ENCODE peak calls at places on chromosomes 6 and 20, in four cellular contexts. C is H1, H is HepG2, P is GM12878. N is an unnamed sample.

GRCh38 chr6:70620746-70621145 is 46.9 kb upstream of the SMAP1 start:
- DNase-seq in C (no peak), H (no peak), P (no peak), N (no peak)

GRCh38 chr20:17568972-17569471 is 853 bp upstream of the DSTN start:
- DNase-seq in C (peak; percentile 41), H (peak; percentile 95), P (no peak), N (no peak)

GRCh38 chr6:53361549-53362031 is 12.8 kb upstream of the ELOVL5 start:
- DNase-seq in C (no peak), H (no peak), P (peak; percentile 63), N (no peak)

GRCh38 chr6:12164508-12164770 is 125.7 kb upstream of the EDN1 start:
- DNase-seq in C (no peak), H (no peak), P (no peak), N (no peak)

GRCh38 chr6:57421503-57421902 is 104.1 kb downstream of the PRIM2 start:
- DNase-seq in C (no peak), H (no peak), P (peak; percentile 24), N (no peak)

GRCh38 chr6:111357680-111358079 is 125.3 kb downstream of the REV3L start:
- DNase-seq in C (no peak), H (no peak), P (no peak), N (no peak)

GRCh38 chr6:44593539-44593944 is 206.0 kb downstream of the CDC5L start:
- DNase-seq in C (peak; percentile 56), H (peak; percentile 68), P (peak; percentile 7), N (peak; percentile 18)

GRCh38 chr6:52108128-52108527 is 20.7 kb upstream of the PKHD1 start:
- DNase-seq in C (no peak), H (no peak), P (no peak), N (no peak)

GRCh38 chr20:51893723-51894122 is 91.4 kb upstream of the SALL4 start:
- DNase-seq in C (no peak), H (peak; percentile 34), P (no peak), N (no peak)

GRCh38 chr6:129521946-129522345 is 188.0 kb downstream of the ARHGAP18 start:
- DNase-seq in C (no peak), H (no peak), P (no peak), N (no peak)

GRCh38 chr6:167578371-167578901 is 248.3 kb upstream of the AFDN start:
- DNase-seq in C (no peak), H (no peak), P (no peak), N (no peak)

GRCh38 chr20:62066983-62067433 is 1.3 kb upstream of the TAF4 start:
- DNase-seq in C (no peak), H (peak; percentile 94), P (peak; percentile 33), N (peak; percentile 58)

GRCh38 chr6:88882536-88882935 is 80.9 kb downstream of the RNGTT start:
- DNase-seq in C (no peak), H (no peak), P (no peak), N (no peak)

GRCh38 chr6:156866181-156866862 is 89.1 kb downstream of the ARID1B start:
- DNase-seq in C (no peak), H (no peak), P (no peak), N (no peak)

GRCh38 chr6:154969796-154970195 is 25.3 kb upstream of the TIAM2 start:
- DNase-seq in C (no peak), H (no peak), P (no peak), N (no peak)

GRCh38 chr6:137829641-137830083 is 37.4 kb upstream of the TNFAIP3 start:
- DNase-seq in C (no peak), H (no peak), P (no peak), N (no peak)

GRCh38 chr20:59749293-59749680 is 144.9 kb downstream of the PHACTR3 start:
- DNase-seq in C (no peak), H (no peak), P (no peak), N (no peak)

GRCh38 chr6:101294676-101295075 is 98.8 kb upstream of the GRIK2 start:
- DNase-seq in C (no peak), H (no peak), P (no peak), N (no peak)

GRCh38 chr6:124551711-124552233 is 410.5 kb upstream of the RNF217 start:
- DNase-seq in C (no peak), H (no peak), P (no peak), N (no peak)

GRCh38 chr6:29553268-29554057 is 6.1 kb downstream of the UBD start:
- DNase-seq in C (peak; percentile 49), H (no peak), P (no peak), N (no peak)

GRCh38 chr6:158761746-158762145 is 57.4 kb downstream of the EZR start:
- DNase-seq in C (no peak), H (no peak), P (no peak), N (no peak)

GRCh38 chr6:110098511-110099116 is 80.9 kb downstream of the WASF1 start:
- DNase-seq in C (no peak), H (peak; percentile 6), P (no peak), N (no peak)

GRCh38 chr6:21678990-21679389 is 85.4 kb downstream of the SOX4 start:
- DNase-seq in C (no peak), H (peak; percentile 43), P (no peak), N (no peak)

GRCh38 chr6:21676769-21677168 is 83.2 kb downstream of the SOX4 start:
- DNase-seq in C (no peak), H (no peak), P (no peak), N (no peak)

GRCh38 chr6:21680611-21681010 is 87.1 kb downstream of the SOX4 start:
- DNase-seq in C (no peak), H (no peak), P (no peak), N (no peak)

DNA sequence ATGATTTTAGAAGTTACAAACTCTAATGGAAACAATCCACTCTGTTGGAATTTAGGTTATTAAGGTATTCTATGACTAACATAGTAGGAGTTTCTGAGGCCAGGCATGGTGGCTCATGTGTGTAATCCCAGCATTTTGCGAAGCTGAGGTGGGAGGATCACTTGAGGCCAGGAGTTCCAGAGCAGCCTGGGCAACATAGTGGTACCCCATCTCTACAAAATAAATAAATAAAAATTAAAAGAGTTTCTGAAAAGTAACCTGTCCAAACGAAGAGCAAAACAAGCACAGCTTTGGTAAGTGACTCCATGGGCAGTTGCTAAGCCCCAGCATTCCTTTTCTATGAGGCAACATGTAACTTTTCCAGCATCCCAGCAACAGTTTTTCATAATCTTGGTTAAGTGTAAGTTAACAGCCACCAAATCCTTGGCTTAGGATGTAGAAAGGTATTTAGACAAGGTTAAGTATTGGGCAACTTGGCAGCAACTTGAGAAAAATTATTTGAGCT is 86.3 kb downstream of the SOX4 start:
- DNase-seq in C (no peak), H (no peak), P (no peak), N (no peak)
- TF ChIP-seq POLR2AphosphoS5 in C (no peak), H (no peak), P (no peak), N (no peak)

GRCh38 chr6:132598473-132598872 is 8.9 kb upstream of the TAAR5 start:
- DNase-seq in C (no peak), H (peak; percentile 57), P (no peak), N (no peak)
- TF ChIP-seq TAF1 in C (no peak), H (no peak), P (no peak), N (no peak)

GRCh38 chr6:41216616-41217015 is 11.5 kb upstream of the TREML4 start:
- DNase-seq in C (no peak), H (no peak), P (no peak), N (no peak)
- TF ChIP-seq POLR2AphosphoS5 in C (no peak), H (no peak), P (no peak), N (no peak)

GRCh38 chr6:73045609-73046008 is 179.7 kb downstream of the KHDC1L start:
- DNase-seq in C (no peak), H (no peak), P (no peak), N (no peak)

GRCh38 chr6:73043446-73043845 is 181.8 kb downstream of the KHDC1L start:
- DNase-seq in C (no peak), H (no peak), P (no peak), N (no peak)

GRCh38 chr6:73041051-73041450 is 184.2 kb downstream of the KHDC1L start:
- DNase-seq in C (no peak), H (no peak), P (no peak), N (no peak)

GRCh38 chr6:73047801-73048200 is 177.5 kb downstream of the KHDC1L start:
- DNase-seq in C (no peak), H (no peak), P (no peak), N (no peak)

DNA sequence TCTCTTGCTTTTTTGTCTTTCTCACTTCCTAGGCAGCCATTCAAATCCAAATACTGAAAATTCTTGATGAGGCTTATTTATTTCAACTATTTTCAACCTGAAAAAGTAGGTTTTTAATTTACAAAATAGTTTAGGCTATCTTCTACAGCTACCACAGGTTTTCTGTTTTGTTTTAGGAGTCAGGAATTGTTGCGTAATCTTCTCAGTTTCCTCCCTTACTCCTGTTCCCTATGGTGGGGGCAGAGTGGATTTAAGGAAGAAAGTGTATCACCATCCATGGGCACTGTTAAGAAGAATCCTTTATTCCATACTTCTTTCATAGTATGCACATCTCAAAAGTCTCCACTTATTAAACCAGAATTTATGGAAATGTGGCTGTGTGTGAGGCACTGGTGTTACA is 182.4 kb downstream of the KHDC1L start:
- DNase-seq in C (no peak), H (no peak), P (no peak), N (no peak)
- TF ChIP-seq TAF1 in C (no peak), H (no peak), P (no peak), N (no peak)

DNA sequence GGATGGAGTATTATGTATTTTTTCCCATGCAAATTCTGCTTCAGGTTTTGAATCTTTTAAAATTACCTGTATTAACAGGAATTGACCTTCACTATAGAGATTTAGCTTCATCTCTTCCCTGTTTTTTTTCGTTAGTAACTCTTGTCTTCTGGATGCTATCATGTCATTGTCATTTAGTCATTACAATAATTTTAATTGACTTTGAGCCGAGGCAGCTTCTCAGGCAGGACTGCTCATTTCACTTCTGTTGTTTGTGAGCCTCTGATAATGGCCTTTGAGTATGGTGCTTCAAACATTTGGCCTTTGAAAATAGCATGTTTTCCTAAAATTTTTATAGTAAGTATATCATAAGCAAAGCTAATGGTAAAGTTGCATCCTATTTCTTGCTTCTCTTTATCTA is 375.1 kb upstream of the MMS22L start:
- DNase-seq in C (no peak), H (no peak), P (no peak), N (no peak)
- TF ChIP-seq POLR2AphosphoS5 in C (no peak), H (no peak), P (no peak), N (no peak)

GRCh38 chr6:33324139-33324538 is 6.6 kb upstream of the ZBTB22 start:
- DNase-seq in C (no peak), H (no peak), P (no peak), N (no peak)
- TF ChIP-seq TAF1 in C (no peak), H (no peak), P (no peak), N (no peak)

DNA sequence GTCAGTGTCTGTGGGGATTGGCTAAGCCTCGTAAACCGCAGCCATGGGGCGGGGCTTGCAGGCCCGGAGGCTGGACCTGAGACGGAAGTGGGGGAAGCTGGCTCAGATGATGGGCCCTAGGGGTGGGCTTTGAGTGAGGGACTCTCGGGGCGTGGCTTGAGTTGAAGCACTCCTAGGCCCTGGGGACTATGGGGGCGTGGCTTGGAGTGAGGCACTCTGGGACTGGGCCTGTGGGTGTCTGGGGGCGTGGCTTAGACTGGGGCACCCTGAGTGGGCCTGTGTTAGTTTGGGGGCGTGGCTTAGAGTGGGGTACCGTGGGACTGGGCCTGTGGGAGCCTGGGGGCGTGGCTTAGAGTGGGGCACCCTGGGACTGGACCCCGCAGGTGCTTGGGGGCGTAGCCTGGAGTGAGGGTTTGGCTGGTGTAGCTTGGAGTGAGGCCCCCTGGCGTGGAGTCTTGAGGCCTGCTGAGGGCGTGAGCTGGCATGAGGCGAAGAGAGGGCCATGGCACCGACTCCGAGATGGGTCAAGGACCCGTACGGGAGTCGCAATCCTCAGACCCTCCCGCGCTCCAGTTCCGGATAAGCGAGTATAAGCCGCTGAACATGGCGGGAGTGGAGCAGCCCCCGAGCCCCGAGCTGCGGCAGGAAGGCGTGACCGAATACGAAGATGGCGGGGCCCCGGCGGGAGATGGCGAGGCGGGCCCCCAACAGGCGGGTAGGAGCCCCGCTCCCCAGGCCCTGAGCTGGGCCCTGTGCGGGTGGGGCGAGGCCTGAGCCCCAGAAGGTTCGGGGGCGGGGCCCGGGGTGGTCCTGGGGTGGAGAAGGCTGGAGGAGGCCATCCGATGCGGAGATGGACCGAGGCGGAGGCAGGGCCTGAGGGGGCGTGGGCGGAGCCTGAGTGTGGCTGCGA is 6.8 kb downstream of the L3MBTL1 start:
- DNase-seq in C (peak; percentile 69), H (peak; percentile 100), P (peak; percentile 92), N (peak; percentile 90)
- TF ChIP-seq POLR2AphosphoS5 in C (no peak), H (peak; percentile 74), P (peak; percentile 52), N (peak; percentile 68)

N was measured in GM12892.